ENCODE peak calls at places on chromosomes 2 and 18, in six cellular contexts. U is left ventricle myocardium inferior, L is fibroblast of mammary gland, N is HCT116, J is endothelial cell, W is GM13977. G is an unnamed sample.

GRCh38 chr18:55588876-55589595 is 1.0 kb upstream of the TCF4 start:
- DNase-seq in W (peak), N (no peak), U (no peak), L (peak), J (no peak), G (no peak)

GRCh38 chr2:64404002-64404731 is 49.8 kb upstream of the LGALSL start:
- DNase-seq in W (no peak), J (peak), L (peak), U (peak), N (no peak), G (peak)

GRCh38 chr2:26556309-26557243 is 78.7 kb upstream of the OTOF start:
- DNase-seq in N (no peak), J (no peak), U (no peak), L (no peak), W (no peak), G (no peak)

GRCh38 chr2:233834378-233834777 is 20.0 kb downstream of the HJURP start:
- DNase-seq in W (no peak), J (no peak), N (no peak), U (no peak), L (no peak), G (no peak)

GRCh38 chr2:11652555-11652954 is 17.4 kb downstream of the NTSR2 start:
- DNase-seq in L (no peak), W (no peak), U (no peak), N (no peak), J (no peak), G (no peak)

GRCh38 chr2:16021611-16022363 is 81.4 kb downstream of the MYCN start:
- DNase-seq in J (no peak), W (no peak), L (no peak), U (no peak), N (no peak), G (no peak)

GRCh38 chr2:157685572-157685971 is 56.9 kb upstream of the ACVR1C start:
- DNase-seq in U (no peak), N (no peak), J (no peak), W (no peak), L (no peak), G (no peak)

GRCh38 chr18:70553245-70553960 is 264.6 kb downstream of the SOCS6 start:
- DNase-seq in N (no peak), J (no peak), W (no peak), L (no peak), U (no peak), G (no peak)

DNA sequence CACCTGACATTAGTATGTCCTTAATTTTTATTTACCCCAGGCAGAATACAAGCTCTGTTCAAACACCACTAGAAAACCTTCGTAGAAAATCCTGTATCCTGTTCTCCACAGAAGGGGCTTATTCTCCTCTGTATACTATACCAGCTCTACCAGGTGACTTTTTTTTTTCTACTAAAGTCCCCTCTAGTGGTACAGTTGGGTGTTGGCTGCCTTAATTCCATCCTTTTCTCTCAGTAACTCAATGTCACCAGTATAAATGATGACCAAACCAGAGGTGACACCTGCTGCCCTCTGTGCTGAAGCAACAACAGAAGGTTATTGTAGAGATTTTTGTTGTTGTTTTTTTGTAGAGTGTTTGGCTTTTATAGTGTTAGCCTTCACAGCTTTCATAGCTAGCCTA is 1322.0 kb downstream of the LRP1B start:
- DNase-seq in W (no peak), N (peak), J (no peak), L (no peak), U (no peak), G (no peak)
- TF ChIP-seq CTCF in W (no peak), N (peak), J (no peak), L (no peak), U (no peak), G (no peak)

GRCh38 chr18:11980555-11981382 is 538 bp upstream of the IMPA2 start:
- DNase-seq in L (peak), N (peak), U (peak), J (peak), W (peak), G (peak)
- TF ChIP-seq CTCF in L (no peak), N (no peak), U (peak), J (no peak), W (peak), G (no peak)

DNA sequence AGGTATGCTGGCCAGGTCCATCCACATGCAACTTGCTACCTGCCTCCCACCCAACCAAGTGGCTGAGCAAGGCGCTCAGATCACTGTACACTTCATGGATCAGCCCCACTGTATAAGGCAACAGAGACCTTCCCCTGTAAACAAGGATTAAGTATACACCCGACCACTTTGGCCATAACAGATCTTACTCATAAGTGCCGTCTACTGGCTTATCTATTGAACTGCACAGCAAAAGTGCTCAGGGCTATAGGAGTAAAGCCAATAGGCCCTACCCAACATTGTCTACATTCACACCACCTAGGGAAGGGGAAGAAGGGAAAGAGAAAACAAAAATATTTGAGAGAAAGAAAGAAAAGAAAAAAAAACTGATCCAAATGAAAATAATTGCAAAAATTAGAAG is 663.9 kb upstream of the LRRTM1 start:
- DNase-seq in J (no peak), W (no peak), N (no peak), U (no peak), L (no peak), G (no peak)
- TF ChIP-seq CTCF in J (no peak), W (peak), N (no peak), U (no peak), L (no peak), G (no peak)

DNA sequence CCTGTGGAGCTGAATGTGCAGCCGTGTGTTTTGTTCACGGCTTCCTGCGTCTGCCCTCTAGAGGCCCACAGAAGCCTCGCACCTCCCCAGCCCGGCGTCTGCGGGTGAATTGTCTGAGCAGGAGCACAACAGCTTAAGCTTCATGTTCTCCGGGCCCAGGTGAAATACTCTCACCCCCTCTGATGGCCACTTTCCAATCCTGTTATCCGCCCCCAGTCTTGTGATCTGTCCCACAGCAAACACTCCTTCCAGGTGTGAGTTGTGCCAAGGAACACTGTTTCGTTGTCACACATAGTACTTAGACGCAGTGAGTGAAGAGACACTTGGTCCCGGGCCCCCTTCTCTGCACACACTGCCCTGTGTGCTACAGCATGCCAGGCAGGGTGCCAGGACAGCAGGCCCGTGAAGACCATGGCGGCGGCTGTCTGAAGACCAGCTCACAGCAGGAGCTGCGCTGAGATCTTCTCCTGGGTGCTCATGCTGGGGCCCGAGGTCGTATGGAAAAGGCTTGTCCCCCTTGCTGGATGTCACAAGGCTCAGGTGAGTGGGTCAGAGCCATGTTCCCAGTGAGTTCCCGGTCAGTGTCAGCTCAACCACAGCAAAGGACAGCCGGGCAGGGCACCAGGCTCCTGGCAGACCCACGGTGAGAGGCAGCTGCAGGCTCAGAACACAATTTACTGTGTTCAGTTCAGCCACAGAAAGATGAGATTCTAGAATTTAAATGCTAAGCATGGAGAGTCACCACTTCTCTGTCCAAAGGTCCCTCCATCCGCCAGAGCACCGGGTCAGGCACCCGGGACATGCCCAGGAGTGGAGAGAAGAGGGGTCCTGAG is 6.8 kb upstream of the PXDN start:
- DNase-seq in N (peak), L (peak), U (peak), W (no peak), J (peak), G (peak)
- TF ChIP-seq CTCF in N (peak), L (peak), U (peak), W (peak), J (peak), G (peak)

GRCh38 chr18:62713651-62714247 is 1.6 kb upstream of the PHLPP1 start:
- DNase-seq in U (no peak), W (no peak), L (no peak), J (no peak), N (no peak), G (no peak)

GRCh38 chr18:62715439-62715792 is at the start of gene PHLPP1:
- DNase-seq in W (peak), L (no peak), J (no peak), U (no peak), N (no peak), G (no peak)

GRCh38 chr18:62711781-62712180 is 3.6 kb upstream of the PHLPP1 start:
- DNase-seq in J (no peak), L (no peak), N (no peak), W (no peak), U (no peak), G (no peak)

GRCh38 chr18:62714671-62715438 is 486 bp upstream of the PHLPP1 start:
- DNase-seq in J (peak), U (peak), W (peak), N (peak), L (peak), G (peak)

DNA sequence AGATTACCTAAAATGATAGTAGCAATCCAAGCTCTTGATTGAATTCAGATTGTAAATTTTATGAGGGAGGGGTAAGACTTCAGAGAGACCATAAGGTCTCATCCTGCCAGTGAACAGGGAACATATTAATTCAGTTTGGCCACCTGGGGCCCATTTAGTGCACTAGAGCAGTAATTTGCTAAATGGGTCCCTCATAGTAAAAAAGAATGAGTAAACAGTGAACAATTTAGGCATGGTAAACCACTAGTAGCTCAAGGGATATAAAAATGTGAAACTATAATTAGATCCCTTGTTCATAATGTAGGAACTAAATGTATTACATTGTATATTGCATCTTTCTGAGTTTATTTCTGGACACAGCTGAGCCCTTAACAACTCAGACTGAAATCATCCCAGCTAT is 4.9 kb upstream of the PHLPP1 start:
- DNase-seq in J (no peak), W (no peak), L (peak), U (no peak), N (no peak), G (no peak)
- TF ChIP-seq CTCF in J (no peak), W (no peak), L (peak), U (no peak), N (no peak), G (no peak)

GRCh38 chr2:49619804-49620203 is 465.5 kb upstream of the FSHR start:
- DNase-seq in U (no peak), J (peak), L (no peak), N (no peak), W (no peak), G (no peak)

GRCh38 chr2:49621014-49621413 is 466.7 kb upstream of the FSHR start:
- DNase-seq in L (no peak), U (no peak), N (no peak), W (no peak), J (no peak), G (no peak)

DNA sequence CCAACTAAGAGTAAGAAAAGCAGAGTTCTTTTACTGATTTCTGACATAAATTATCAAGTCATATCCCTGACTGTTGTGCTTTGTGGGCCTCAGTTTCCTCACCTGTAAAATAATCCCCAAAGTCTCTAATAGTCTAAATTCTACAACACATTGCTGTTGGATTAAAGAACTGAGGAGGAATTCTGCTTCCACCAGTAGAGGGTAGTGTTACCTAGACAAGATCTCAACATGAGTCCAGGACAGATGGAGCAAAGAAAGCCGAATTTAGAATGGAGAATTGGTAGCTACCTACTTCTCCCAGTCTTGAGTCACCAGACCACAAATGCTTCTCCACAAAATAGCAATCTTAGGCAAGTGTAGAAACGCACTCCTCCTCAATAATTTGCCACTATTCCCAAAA is 462.5 kb upstream of the FSHR start:
- DNase-seq in N (no peak), J (peak), U (no peak), W (peak), L (peak), G (no peak)
- TF ChIP-seq CTCF in N (peak), J (peak), U (peak), W (peak), L (peak), G (no peak)

GRCh38 chr2:99445065-99445464 is 44.8 kb downstream of the REV1 start:
- DNase-seq in U (no peak), J (no peak), W (no peak), L (peak), N (no peak), G (no peak)

GRCh38 chr2:99444222-99444621 is 45.6 kb downstream of the REV1 start:
- DNase-seq in J (no peak), U (no peak), L (no peak), N (no peak), W (no peak), G (no peak)

GRCh38 chr2:99439989-99440388 is 49.8 kb downstream of the REV1 start:
- DNase-seq in U (no peak), W (no peak), N (no peak), J (no peak), L (no peak), G (no peak)

GRCh38 chr2:99448556-99448955 is 41.3 kb downstream of the REV1 start:
- DNase-seq in U (no peak), J (no peak), N (no peak), W (no peak), L (peak), G (no peak)

DNA sequence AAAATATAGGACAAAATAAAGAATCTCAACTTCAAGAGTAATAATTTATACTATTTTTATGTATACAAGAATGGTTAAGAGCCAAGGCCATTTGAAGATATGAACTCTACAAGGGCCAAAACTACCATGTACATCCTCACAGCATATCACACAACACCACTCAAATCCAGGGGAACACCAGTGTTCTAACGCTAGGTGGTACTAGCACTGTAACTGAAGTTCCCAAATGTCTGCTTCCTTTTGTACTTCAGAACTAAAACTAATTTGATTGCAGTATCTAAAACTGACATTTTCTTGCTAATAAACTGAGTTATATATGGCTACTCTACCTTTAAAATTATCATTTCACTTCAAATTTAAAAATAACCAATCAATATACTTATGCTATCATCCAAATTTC is 47.0 kb downstream of the REV1 start:
- DNase-seq in W (no peak), J (no peak), U (no peak), L (peak), N (no peak), G (no peak)
- TF ChIP-seq CTCF in W (no peak), J (no peak), U (peak), L (peak), N (no peak), G (no peak)

G was measured in mucosa of descending colon.